ENCODE peak calls at places on chromosomes 7 and 10, in six cellular contexts. F, G, O, Q, V and D are unnamed samples.

GRCh38 chr10:121444515-121444914 is 153.7 kb downstream of the FGFR2 start:
- DNase-seq in F (no peak), G (no peak), O (no peak), Q (no peak), V (no peak), D (no peak)

GRCh38 chr7:100947792-100948191 is 1.5 kb upstream of the MUC3A start:
- DNase-seq in F (no peak), G (no peak), O (no peak), Q (no peak), V (no peak), D (no peak)

GRCh38 chr10:58697691-58698090 is 185.0 kb downstream of the BICC1 start:
- DNase-seq in F (no peak), G (no peak), O (no peak), Q (no peak), V (no peak), D (no peak)

GRCh38 chr10:75407716-75408511 is 6.3 kb upstream of the ZNF503 start:
- DNase-seq in F (no peak), G (no peak), O (no peak), Q (no peak), V (peak), D (no peak)

GRCh38 chr7:90551036-90551435 is 45.1 kb upstream of the CDK14 start:
- DNase-seq in F (no peak), G (peak), O (peak), Q (no peak), V (no peak), D (no peak)

GRCh38 chr10:75211007-75211735 is 575 bp downstream of the VDAC2 start:
- DNase-seq in F (peak), G (peak), O (peak), Q (no peak), V (peak), D (peak)

GRCh38 chr10:81820418-81820817 is 54.6 kb upstream of the NRG3 start:
- DNase-seq in F (peak), G (no peak), O (no peak), Q (no peak), V (no peak), D (peak)

GRCh38 chr10:20593649-20594048 is 303.5 kb downstream of the NEBL start:
- DNase-seq in F (no peak), G (no peak), O (no peak), Q (no peak), V (no peak), D (no peak)

GRCh38 chr10:103698266-103698665 is 157.1 kb downstream of the SH3PXD2A start:
- DNase-seq in F (no peak), G (no peak), O (no peak), Q (no peak), V (no peak), D (no peak)
- TF ChIP-seq BHLHE40 in F (no peak), G (no peak), O (no peak), Q (no peak), V (no peak), D (no peak)

DNA sequence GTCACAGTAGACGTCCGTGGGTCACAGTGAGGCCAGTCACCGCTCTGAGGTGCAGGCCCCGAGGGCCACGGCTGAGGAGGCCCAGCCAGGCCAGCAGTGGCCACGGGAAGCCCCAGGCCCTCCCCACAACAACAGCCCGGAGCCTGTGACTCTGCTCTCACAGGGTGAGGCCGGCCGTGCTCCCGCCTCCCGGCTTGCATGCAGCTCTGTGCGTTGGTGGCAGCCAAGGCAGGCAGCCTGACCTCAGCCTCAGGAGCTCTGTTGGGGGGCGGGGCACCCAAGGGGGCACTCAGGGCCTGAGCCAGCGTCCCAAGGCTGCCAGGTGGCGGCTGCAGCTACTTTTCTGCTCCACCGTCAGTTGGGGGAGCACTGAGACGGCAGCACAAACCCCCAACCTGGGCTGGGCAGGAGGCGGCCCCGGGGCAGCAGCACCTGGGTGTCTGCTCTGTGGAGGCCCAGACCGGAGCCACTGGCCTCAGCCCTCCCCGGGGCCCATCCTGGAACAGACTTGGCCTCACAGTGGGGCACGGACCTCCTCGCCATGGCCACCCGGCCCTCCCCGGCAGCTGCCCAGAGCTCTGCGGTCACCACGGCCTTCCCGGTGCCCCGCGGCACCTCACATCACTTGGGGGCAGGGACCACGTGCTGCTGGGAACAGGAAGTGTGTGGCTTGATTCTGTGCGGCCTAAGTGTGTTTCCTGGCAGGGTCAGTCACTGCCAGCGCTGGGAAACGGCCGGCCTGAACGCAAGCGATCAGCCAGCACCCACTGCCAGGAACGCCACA is 13.3 kb downstream of the CYP2W1 start:
- DNase-seq in F (no peak), G (no peak), O (no peak), Q (no peak), V (no peak), D (no peak)
- TF ChIP-seq BHLHE40 in F (no peak), G (no peak), O (no peak), Q (no peak), V (no peak), D (no peak)

DNA sequence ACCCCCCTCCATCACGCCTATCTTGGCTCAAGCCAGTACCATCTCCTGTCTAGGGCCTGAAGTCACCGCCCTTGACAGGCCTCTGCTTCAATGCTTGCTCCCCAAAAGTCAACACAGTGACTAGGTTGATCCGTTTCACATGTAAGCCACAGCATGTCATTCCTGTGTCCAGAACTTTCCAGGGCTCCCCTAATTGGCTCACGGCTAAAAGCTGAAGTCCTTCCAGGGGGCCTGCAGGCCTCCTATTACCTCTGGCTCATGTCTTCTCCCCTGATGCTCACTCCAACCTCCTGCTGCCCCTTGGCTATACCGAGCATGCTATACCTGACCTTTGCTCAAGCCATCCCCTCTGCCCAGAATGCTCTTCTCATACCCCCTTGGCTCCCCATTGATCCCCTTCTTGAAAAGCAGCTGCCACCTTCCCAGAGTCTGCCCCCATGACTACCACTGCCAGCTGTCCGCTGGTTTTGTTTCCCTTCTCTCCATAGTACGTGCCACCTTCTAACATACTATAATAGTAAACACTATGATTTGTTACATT is 39.1 kb downstream of the CPXM2 start:
- DNase-seq in F (no peak), G (no peak), O (no peak), Q (no peak), V (no peak), D (no peak)
- TF ChIP-seq BHLHE40 in F (no peak), G (no peak), O (no peak), Q (no peak), V (no peak), D (no peak)

DNA sequence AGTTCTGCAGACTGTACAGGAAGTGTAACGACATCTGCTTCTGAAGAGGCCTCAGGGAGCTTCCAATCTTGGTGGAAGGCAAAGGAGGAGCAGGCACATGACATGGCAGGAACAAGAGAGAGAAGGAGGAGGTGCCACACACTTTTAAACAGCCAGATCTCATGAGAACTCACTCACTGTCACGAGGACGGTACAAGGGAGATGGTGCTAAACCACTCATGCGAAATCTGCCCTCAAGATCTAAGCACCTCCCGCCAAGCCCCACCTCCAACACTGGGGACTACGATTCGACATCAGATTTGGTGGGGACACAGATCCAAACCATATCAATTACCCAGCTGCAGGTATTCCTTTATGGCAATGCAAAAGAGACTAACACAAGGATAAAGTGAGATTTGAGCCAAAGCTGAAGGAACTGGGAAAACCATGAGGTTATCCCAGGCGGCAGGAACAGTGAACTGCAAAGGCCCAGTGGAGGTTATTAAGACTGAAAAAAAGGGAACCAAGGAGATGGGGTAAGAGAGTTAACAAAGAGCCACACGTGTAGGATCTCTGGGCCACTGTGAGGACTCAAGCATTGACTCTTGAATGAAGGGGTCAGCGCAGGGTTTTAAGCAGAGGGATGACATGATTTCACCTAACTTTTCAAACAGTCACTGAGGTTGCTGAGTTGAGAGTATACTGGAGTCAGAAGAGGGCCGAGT is 9.2 kb downstream of the TYW1B start:
- DNase-seq in F (no peak), G (no peak), O (no peak), Q (no peak), V (no peak), D (no peak)
- TF ChIP-seq BHLHE40 in F (no peak), G (no peak), O (no peak), Q (no peak), V (no peak), D (no peak)

GRCh38 chr10:124590216-124591122 is 128.8 kb downstream of the LHPP start:
- DNase-seq in F (no peak), G (no peak), O (no peak), Q (no peak), V (no peak), D (no peak)

GRCh38 chr10:124589491-124590006 is 127.9 kb downstream of the LHPP start:
- DNase-seq in F (no peak), G (no peak), O (peak), Q (no peak), V (no peak), D (no peak)

GRCh38 chr10:124587811-124588211 is 126.2 kb downstream of the LHPP start:
- DNase-seq in F (no peak), G (no peak), O (no peak), Q (no peak), V (no peak), D (no peak)

GRCh38 chr10:124591123-124591495 is 129.5 kb downstream of the LHPP start:
- DNase-seq in F (no peak), G (no peak), O (no peak), Q (no peak), V (no peak), D (no peak)

GRCh38 chr10:124588736-124589451 is 127.3 kb downstream of the LHPP start:
- DNase-seq in F (no peak), G (peak), O (peak), Q (no peak), V (peak), D (peak)
- TF ChIP-seq BHLHE40 in F (no peak), G (no peak), O (no peak), Q (no peak), V (no peak), D (no peak)

GRCh38 chr7:156610601-156611000 is 30.0 kb upstream of the RNF32 start:
- DNase-seq in F (no peak), G (no peak), O (no peak), Q (no peak), V (no peak), D (no peak)
- TF ChIP-seq BHLHE40 in F (no peak), G (no peak), O (no peak), Q (no peak), V (no peak), D (no peak)

GRCh38 chr10:16690417-16690816 is 126.8 kb downstream of the RSU1 start:
- DNase-seq in F (no peak), G (no peak), O (no peak), Q (no peak), V (no peak), D (no peak)

GRCh38 chr10:16689227-16689626 is 128.0 kb downstream of the RSU1 start:
- DNase-seq in F (no peak), G (no peak), O (no peak), Q (no peak), V (no peak), D (no peak)

GRCh38 chr10:16689636-16690035 is 127.6 kb downstream of the RSU1 start:
- DNase-seq in F (no peak), G (no peak), O (no peak), Q (no peak), V (no peak), D (no peak)

GRCh38 chr10:16685551-16685950 is 131.7 kb downstream of the RSU1 start:
- DNase-seq in F (no peak), G (no peak), O (no peak), Q (no peak), V (no peak), D (no peak)

DNA sequence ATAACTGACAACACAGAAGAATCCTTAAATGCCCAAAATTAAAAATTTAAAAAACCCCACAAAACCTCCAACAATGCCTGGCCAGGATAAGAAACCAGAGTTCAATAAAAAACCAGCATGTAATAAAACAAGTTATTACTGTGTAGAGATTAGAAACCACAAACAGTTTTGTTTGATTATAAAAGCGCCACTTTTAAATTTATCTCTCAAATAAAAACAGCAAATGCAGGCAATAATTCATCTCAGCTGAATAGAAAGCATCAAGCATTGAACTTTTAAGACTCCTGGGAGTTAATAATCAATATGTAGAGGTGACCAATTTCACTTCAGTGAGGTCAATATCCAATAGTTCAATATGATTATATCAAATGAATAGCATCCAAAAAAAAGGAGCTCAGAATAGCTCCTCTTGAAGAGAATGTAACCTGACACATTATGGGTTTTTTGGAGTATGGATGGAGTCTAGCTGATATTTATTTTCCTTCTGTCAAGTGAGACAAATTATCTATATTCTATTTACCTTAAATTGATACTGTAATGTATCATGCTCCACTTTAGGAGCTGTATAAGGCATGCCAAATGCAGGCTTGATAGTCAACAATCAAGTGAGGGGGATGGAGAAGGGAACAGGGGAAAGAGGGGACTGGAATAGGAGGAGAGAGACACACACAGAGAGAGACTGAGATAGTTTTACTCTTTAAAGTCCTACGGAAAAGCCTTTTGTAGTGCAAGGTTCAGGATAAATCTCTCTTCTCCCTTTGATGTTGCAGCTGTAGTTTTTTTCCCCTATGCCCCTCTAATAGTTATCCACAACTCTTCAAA is 130.9 kb downstream of the RSU1 start:
- DNase-seq in F (no peak), G (no peak), O (no peak), Q (no peak), V (no peak), D (peak)
- TF ChIP-seq BHLHE40 in F (no peak), G (no peak), O (no peak), Q (no peak), V (no peak), D (no peak)